ENCODE peak calls at places on chromosomes 16 and 17, in ten cellular contexts. N is AG04449, M is endodermal cell, R is body of pancreas, Z is activated B cell treated with CpG ODN at 0.5 μM for 24 hours, I is upper lobe of right lung, Y is B cell, L is BJ, V is GM13976, F is GM20000. S is an unnamed sample.

GRCh38 chr17:44001461-44001920 is 2.9 kb upstream of the NAGS start:
- DNase-seq in N (no peak), M (no peak), R (no peak), Z (no peak), I (no peak), Y (no peak), L (no peak), V (no peak), F (no peak), S (no peak)

GRCh38 chr16:71807905-71808592 is 585 bp downstream of the AP1G1 start:
- DNase-seq in N (no peak), M (peak; percentile 47), R (peak; percentile 45), Z (no peak), I (no peak), Y (no peak), L (no peak), V (peak; percentile 62), F (peak; percentile 53), S (no peak)

GRCh38 chr17:2140683-2141082 is 85.8 kb downstream of the HIC1 start:
- DNase-seq in N (no peak), M (no peak), R (no peak), Z (no peak), I (no peak), Y (no peak), L (no peak), V (no peak), F (no peak), S (no peak)

GRCh38 chr17:50560931-50561750 is 626 bp downstream of the CACNA1G start:
- DNase-seq in N (no peak), M (peak; percentile 84), R (no peak), Z (no peak), I (no peak), Y (peak; percentile 87), L (no peak), V (peak; percentile 73), F (peak; percentile 73), S (no peak)

GRCh38 chr16:66296591-66296990 is 69.9 kb upstream of the CDH5 start:
- DNase-seq in N (no peak), M (no peak), R (no peak), Z (no peak), I (no peak), Y (no peak), L (no peak), V (no peak), F (no peak), S (no peak)

GRCh38 chr16:66127459-66128362 is 238.8 kb upstream of the CDH5 start:
- DNase-seq in N (no peak), M (peak; percentile 79), R (peak; percentile 33), Z (no peak), I (no peak), Y (no peak), L (no peak), V (no peak), F (no peak), S (no peak)

GRCh38 chr17:8371786-8372185 is 4.7 kb downstream of the KRABD2 start:
- DNase-seq in N (no peak), M (no peak), R (no peak), Z (no peak), I (no peak), Y (no peak), L (no peak), V (no peak), F (no peak), S (no peak)

GRCh38 chr16:14146445-14146844 is 75.3 kb downstream of the MRTFB start:
- DNase-seq in N (no peak), M (no peak), R (peak; percentile 34), Z (no peak), I (no peak), Y (no peak), L (no peak), V (peak; percentile 11), F (peak; percentile 6), S (no peak)

GRCh38 chr17:77186141-77186604 is 45.4 kb downstream of the SEC14L1 start:
- DNase-seq in N (no peak), M (peak; percentile 56), R (no peak), Z (peak; percentile 31), I (no peak), Y (peak; percentile 29), L (no peak), V (no peak), F (no peak), S (no peak)

GRCh38 chr16:31016018-31016417 is 5.6 kb upstream of the STX1B start:
- DNase-seq in N (no peak), M (no peak), R (peak; percentile 39), Z (no peak), I (no peak), Y (no peak), L (no peak), V (no peak), F (no peak), S (no peak)

GRCh38 chr17:81483085-81483861 is 29.3 kb downstream of the ACTG1 start:
- DNase-seq in N (no peak), M (peak; percentile 80), R (peak; percentile 81), Z (peak; percentile 65), I (no peak), Y (peak; percentile 89), L (no peak), V (peak; percentile 84), F (peak; percentile 88), S (no peak)

GRCh38 chr16:12098429-12099310 is 122.1 kb downstream of the SNX29 start:
- DNase-seq in N (no peak), M (no peak), R (no peak), Z (no peak), I (no peak), Y (no peak), L (no peak), V (no peak), F (no peak), S (no peak)

GRCh38 chr17:11493947-11494346 is 104.3 kb upstream of the DNAH9 start:
- DNase-seq in N (no peak), M (peak; percentile 81), R (no peak), Z (no peak), I (no peak), Y (peak; percentile 1), L (no peak), V (no peak), F (no peak), S (peak; percentile 49)

DNA sequence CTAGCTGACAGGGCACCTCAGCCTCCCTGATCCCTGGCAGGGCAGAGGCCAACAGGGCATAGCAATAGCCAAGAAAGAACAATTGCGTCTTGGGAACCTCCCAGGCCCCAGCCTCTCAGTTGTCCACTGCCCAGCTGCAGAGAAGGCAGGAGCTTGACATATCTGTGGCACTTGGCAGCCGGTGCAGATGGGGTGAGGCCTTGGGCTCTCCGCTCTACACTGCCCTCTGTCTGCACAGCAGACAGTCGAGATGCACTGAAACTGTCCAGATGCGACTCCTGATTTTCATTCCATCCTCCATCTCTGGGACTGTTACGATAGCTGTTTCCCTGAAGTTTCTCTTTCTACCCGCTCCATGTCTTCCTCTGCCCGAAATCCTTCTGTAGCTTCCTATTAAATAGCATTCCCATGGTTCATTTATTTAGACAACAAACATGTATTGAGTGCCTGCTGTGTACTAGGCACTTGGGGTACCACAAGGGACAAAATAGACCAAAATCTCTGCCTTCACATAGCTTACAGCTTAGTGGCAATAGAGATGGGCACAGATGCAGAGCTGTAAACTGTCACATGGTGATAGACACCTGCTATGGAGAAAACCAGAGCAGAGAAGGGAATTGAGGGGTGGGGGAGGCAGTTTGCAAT is 3.3 kb downstream of the POLR3E start:
- DNase-seq in N (no peak), M (peak; percentile 80), R (peak; percentile 78), Z (no peak), I (no peak), Y (peak; percentile 42), L (no peak), V (no peak), F (peak; percentile 59), S (no peak)
- TF ChIP-seq CTCF in N (peak; percentile 82), M (peak; percentile 77), R (peak; percentile 26), Z (no peak), I (peak; percentile 45), Y (peak; percentile 60), L (peak; percentile 86), V (peak; percentile 44), F (peak; percentile 27), S (peak; percentile 49)

DNA sequence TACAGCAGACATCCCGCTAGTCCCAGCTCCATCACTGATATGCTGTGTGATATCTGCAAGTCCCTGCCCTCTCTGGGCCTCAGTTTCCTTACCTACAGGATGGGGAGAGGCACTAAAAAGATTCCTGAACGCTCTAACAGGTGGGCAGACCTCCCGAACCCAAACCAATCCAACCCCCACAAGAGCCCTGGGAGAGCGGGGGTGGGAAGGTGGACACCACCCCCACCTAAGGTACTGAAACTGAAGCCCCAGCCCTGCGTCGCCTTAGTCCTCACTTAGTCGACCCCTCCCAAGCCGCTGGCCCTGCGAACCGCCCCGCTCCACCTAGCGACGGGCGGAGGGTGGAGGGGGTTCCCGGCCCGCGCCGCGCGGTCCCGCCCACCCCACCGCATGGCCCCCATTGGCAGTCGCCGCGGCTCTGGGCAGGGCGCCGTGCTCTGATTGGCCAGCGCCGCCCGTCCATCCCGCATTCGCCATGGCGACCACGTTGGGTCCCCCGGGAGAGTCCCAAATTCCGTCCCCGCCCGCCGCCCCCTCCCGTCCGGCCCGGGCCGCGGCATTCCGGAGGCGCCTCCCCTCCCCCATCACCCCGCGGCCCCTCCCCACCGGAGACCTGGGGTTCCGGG is 578 bp downstream of the CCDC102A start:
- DNase-seq in N (no peak), M (peak; percentile 98), R (peak; percentile 96), Z (peak; percentile 87), I (peak; percentile 97), Y (peak; percentile 99), L (peak; percentile 50), V (peak; percentile 98), F (peak; percentile 99), S (peak; percentile 86)
- TF ChIP-seq CTCF in N (peak; percentile 38), M (peak; percentile 54), R (no peak), Z (no peak), I (peak; percentile 24), Y (peak; percentile 29), L (peak; percentile 30), V (peak; percentile 11), F (peak; percentile 13), S (no peak)

DNA sequence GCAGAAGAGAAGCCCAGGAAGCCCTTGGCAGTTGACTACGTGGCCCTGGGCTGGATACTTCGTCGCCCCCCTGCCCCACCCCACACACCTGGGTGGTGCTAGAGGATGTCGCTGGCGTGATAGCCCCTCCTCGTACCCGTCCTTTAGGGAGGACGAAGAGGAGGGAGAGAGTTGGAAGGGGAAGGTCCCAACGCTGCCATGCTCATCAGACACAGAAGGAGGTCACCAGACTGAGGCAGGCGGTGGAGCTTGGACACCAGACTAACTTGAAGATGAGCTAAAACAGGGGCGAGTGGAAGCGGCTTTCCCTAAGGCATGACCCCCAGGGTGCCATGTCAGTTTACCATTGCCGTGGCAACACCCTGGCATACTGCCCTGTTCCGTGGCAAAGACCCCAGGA is 11.0 kb downstream of the AIPL1 start:
- DNase-seq in N (no peak), M (no peak), R (no peak), Z (no peak), I (peak; percentile 51), Y (no peak), L (no peak), V (no peak), F (no peak), S (no peak)
- TF ChIP-seq CTCF in N (no peak), M (no peak), R (no peak), Z (no peak), I (no peak), Y (no peak), L (no peak), V (no peak), F (no peak), S (no peak)

DNA sequence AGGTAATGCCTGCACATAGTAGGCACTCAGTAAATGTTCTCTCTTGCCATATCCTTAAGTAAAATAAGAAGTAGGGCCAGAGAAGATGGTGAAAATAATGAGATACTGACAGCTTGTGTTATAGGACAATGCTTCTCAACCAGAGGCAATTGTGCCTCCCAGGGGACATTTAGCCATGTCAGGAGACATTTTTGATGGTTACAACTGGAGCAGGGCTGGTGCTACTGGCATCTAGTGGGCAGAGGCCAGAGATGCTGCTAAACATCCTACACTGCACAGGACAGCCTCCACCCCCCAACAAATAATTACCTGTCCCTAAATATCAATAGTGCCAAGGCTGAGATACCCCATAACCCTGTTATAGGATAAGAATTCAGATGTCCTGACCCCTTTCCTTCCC is 1.7 kb downstream of the RAD51D start:
- DNase-seq in N (no peak), M (no peak), R (no peak), Z (no peak), I (no peak), Y (no peak), L (no peak), V (no peak), F (no peak), S (no peak)
- TF ChIP-seq CTCF in N (peak; percentile 31), M (peak; percentile 31), R (no peak), Z (no peak), I (peak; percentile 8), Y (no peak), L (peak; percentile 30), V (peak; percentile 39), F (no peak), S (no peak)

S was measured in D721Med.